ENCODE peak calls at places on chromosomes 3 and 15, in ten cellular contexts. O, I, U, E, W, L, K, A, R and F are unnamed samples.

GRCh38 chr15:36358094-36358961 is 221.1 kb upstream of the CDIN1 start:
- DNase-seq in O (no peak), I (no peak), U (no peak), E (peak; percentile 79), W (no peak), L (no peak), K (no peak), A (peak; percentile 90), R (no peak), F (no peak)

GRCh38 chr3:40851836-40852235 is 327.1 kb downstream of the ZNF621 start:
- DNase-seq in O (no peak), I (no peak), U (no peak), E (no peak), W (no peak), L (no peak), K (no peak), A (no peak), R (no peak), F (no peak)

GRCh38 chr3:186831795-186832194 is 10.7 kb upstream of the ADIPOQ start:
- DNase-seq in O (no peak), I (no peak), U (no peak), E (no peak), W (no peak), L (no peak), K (no peak), A (no peak), R (no peak), F (no peak)

GRCh38 chr3:29286841-29287240 is 6.0 kb downstream of the RBMS3 start:
- DNase-seq in O (no peak), I (no peak), U (no peak), E (no peak), W (no peak), L (no peak), K (no peak), A (peak; percentile 74), R (no peak), F (no peak)

GRCh38 chr3:125433611-125434041 is 58.5 kb upstream of the ZNF148 start:
- DNase-seq in O (no peak), I (no peak), U (peak; percentile 66), E (no peak), W (no peak), L (no peak), K (no peak), A (no peak), R (no peak), F (no peak)

GRCh38 chr3:18423401-18424212 is 1.5 kb downstream of the SATB1 start:
- DNase-seq in O (no peak), I (no peak), U (no peak), E (peak; percentile 63), W (peak; percentile 69), L (peak; percentile 56), K (peak; percentile 57), A (peak; percentile 73), R (no peak), F (peak; percentile 66)

GRCh38 chr3:111998661-111999641 is at the start of gene TAGLN3:
- DNase-seq in O (no peak), I (no peak), U (no peak), E (no peak), W (no peak), L (peak; percentile 52), K (no peak), A (peak; percentile 56), R (peak; percentile 48), F (no peak)

GRCh38 chr15:88075102-88075501 is 181.4 kb downstream of the NTRK3 start:
- DNase-seq in O (no peak), I (no peak), U (no peak), E (no peak), W (no peak), L (no peak), K (no peak), A (no peak), R (no peak), F (no peak)

GRCh38 chr3:99808163-99808794 is 9.4 kb upstream of the CMSS1 start:
- DNase-seq in O (no peak), I (no peak), U (peak; percentile 60), E (peak; percentile 87), W (no peak), L (peak; percentile 55), K (no peak), A (peak; percentile 80), R (no peak), F (no peak)

GRCh38 chr15:98625614-98626013 is 22.7 kb upstream of the IGF1R start:
- DNase-seq in O (no peak), I (no peak), U (no peak), E (no peak), W (no peak), L (no peak), K (no peak), A (no peak), R (no peak), F (no peak)
- H3K27me3 ChIP-seq in O (no peaks in the 10 kb centered on the region), I (no peaks in the 10 kb centered on the region), U (no peaks in the 10 kb centered on the region), E (peaks cover 12% of the 10 kb centered on the region), W (no peaks in the 10 kb centered on the region), L (peaks cover 4% of the 10 kb centered on the region), K (peaks cover 45% of the 10 kb centered on the region), A (peaks cover 82% of the 10 kb centered on the region), R (peaks cover 15% of the 10 kb centered on the region), F (peaks cover 29% of the 10 kb centered on the region)

DNA sequence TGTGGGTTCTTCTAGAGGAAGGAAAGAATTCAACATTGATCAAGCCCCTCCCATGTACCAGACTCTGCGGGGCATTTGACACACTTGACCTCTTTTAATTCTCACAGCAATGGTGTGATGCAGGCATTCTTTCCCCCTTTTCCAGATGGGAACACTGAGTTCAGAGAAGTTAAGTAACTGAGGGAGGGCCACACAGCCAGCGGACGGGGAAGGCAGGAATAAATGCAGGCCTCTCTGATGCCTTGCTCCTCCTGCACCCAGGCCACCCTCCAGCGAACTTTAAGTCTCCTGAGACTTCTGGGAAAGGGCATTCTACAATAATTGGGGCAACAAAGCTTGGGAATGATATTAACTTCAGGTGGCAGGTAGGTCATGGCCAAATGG is 227.4 kb downstream of the UACA start:
- DNase-seq in O (no peak), I (no peak), U (no peak), E (no peak), W (no peak), L (no peak), K (no peak), A (no peak), R (no peak), F (peak; percentile 14)
- H3K27me3 ChIP-seq in O (no peaks in the 10 kb centered on the region), I (no peaks in the 10 kb centered on the region), U (no peaks in the 10 kb centered on the region), E (peaks cover 21% of the 10 kb centered on the region), W (no peaks in the 10 kb centered on the region), L (peaks cover 2% of the 10 kb centered on the region), K (no peaks in the 10 kb centered on the region), A (peaks cover 82% of the 10 kb centered on the region), R (no peaks in the 10 kb centered on the region), F (no peaks in the 10 kb centered on the region)

GRCh38 chr15:100890059-100890720 is 10.6 kb downstream of the ALDH1A3 start:
- DNase-seq in O (no peak), I (no peak), U (no peak), E (no peak), W (no peak), L (no peak), K (no peak), A (peak; percentile 14), R (no peak), F (peak; percentile 32)

GRCh38 chr15:100889359-100890058 is 9.9 kb downstream of the ALDH1A3 start:
- DNase-seq in O (no peak), I (no peak), U (peak; percentile 69), E (peak; percentile 80), W (peak; percentile 75), L (no peak), K (peak; percentile 70), A (peak; percentile 92), R (peak; percentile 78), F (peak; percentile 85)

GRCh38 chr15:100892013-100892355 is 12.4 kb downstream of the ALDH1A3 start:
- DNase-seq in O (no peak), I (no peak), U (no peak), E (no peak), W (no peak), L (no peak), K (no peak), A (no peak), R (no peak), F (peak; percentile 56)

GRCh38 chr15:100891316-100892012 is 11.8 kb downstream of the ALDH1A3 start:
- DNase-seq in O (no peak), I (no peak), U (no peak), E (peak; percentile 11), W (peak; percentile 64), L (no peak), K (no peak), A (no peak), R (no peak), F (peak; percentile 58)

DNA sequence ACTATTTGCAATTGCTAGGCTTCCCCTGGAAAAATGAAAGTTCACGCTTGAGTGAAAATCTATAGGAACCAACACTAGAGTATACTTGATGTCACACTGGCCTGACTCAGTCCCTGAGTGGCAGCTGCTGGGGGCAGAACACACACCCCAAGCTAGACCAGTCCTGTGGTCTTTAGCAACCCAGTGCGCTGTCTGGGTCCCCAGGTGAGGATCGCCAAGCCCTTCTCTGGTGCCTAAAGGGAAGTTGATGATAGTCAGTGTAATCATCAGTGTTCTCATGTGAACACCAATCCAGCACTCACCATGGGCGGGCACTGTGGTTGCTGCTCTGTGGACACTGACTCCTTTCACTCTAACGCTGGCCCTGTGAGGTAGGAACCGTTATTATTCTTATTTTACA is 11.2 kb downstream of the ALDH1A3 start:
- DNase-seq in O (no peak), I (no peak), U (no peak), E (no peak), W (no peak), L (no peak), K (no peak), A (no peak), R (no peak), F (peak; percentile 14)
- H3K27me3 ChIP-seq in O (no peaks in the 10 kb centered on the region), I (peaks cover 2% of the 10 kb centered on the region), U (no peaks in the 10 kb centered on the region), E (no peaks in the 10 kb centered on the region), W (no peaks in the 10 kb centered on the region), L (peaks cover 7% of the 10 kb centered on the region), K (no peaks in the 10 kb centered on the region), A (no peaks in the 10 kb centered on the region), R (no peaks in the 10 kb centered on the region), F (no peaks in the 10 kb centered on the region)

GRCh38 chr3:189851682-189852081 is 220.5 kb downstream of the TP63 start:
- DNase-seq in O (no peak), I (no peak), U (no peak), E (no peak), W (no peak), L (no peak), K (no peak), A (no peak), R (no peak), F (no peak)

GRCh38 chr3:189848636-189849035 is 217.4 kb downstream of the TP63 start:
- DNase-seq in O (no peak), I (no peak), U (no peak), E (no peak), W (no peak), L (no peak), K (no peak), A (no peak), R (no peak), F (no peak)

GRCh38 chr3:189849262-189849661 is 218.1 kb downstream of the TP63 start:
- DNase-seq in O (no peak), I (no peak), U (no peak), E (peak; percentile 18), W (no peak), L (no peak), K (no peak), A (peak; percentile 44), R (no peak), F (no peak)

DNA sequence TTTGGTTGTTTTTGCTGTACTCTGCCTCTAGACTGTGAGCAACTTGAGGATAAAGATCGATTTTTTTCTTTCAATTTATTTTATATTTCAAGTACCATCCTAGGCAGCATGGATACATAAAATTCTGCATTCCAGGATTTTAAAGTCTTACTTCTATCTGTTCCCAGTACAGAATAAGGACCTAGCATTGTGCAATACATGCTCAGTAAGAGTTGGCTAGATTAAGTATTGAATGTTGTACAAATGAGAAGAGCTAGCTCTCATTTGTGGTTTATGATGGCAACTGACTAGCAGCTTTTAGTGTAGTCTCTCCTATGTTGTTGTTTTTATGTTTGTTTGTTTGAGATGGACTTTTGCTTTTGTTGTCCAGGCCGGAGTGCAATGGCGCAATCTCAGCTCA is 222.7 kb downstream of the TP63 start:
- DNase-seq in O (no peak), I (no peak), U (no peak), E (no peak), W (no peak), L (no peak), K (no peak), A (no peak), R (no peak), F (no peak)
- H3K27me3 ChIP-seq in O (no peaks in the 10 kb centered on the region), I (no peaks in the 10 kb centered on the region), U (no peaks in the 10 kb centered on the region), E (no peaks in the 10 kb centered on the region), W (no peaks in the 10 kb centered on the region), L (no peaks in the 10 kb centered on the region), K (no peaks in the 10 kb centered on the region), A (no peaks in the 10 kb centered on the region), R (no peaks in the 10 kb centered on the region), F (no peaks in the 10 kb centered on the region)